ENCODE peak calls at places on chromosomes 2 and 18, in six cellular contexts. F is GM12878, Z is transverse colon, H is NB4, K is ovary, G is A549. J is an unnamed sample.

GRCh38 chr18:26617151-26617554 is 68.8 kb upstream of the KCTD1 start:
- DNase-seq in K (no peak), Z (no peak), F (no peak), G (peak; percentile 92), H (no peak), J (peak; percentile 60)

GRCh38 chr2:190410171-190410570 is 2.0 kb downstream of the MFSD6 start:
- DNase-seq in K (no peak), Z (no peak), G (no peak), F (no peak), H (peak; percentile 70), J (no peak)

GRCh38 chr18:49016648-49017539 is 66.1 kb upstream of the SMAD7 start:
- DNase-seq in Z (peak; percentile 13), G (peak; percentile 66), F (no peak), H (no peak), K (peak; percentile 46), J (peak; percentile 69)

GRCh38 chr18:57916684-57917083 is 113.6 kb upstream of the ATP8B1 start:
- DNase-seq in G (no peak), H (no peak), Z (no peak), F (no peak), K (no peak), J (no peak)

GRCh38 chr2:190809139-190809764 is 71.4 kb upstream of the GLS start:
- DNase-seq in Z (peak; percentile 38), K (no peak), H (peak; percentile 84), G (no peak), F (no peak), J (no peak)

GRCh38 chr2:172531309-172531708 is 24.6 kb upstream of the PDK1 start:
- DNase-seq in F (no peak), H (no peak), K (no peak), Z (no peak), G (no peak), J (no peak)

GRCh38 chr2:76958749-76959148 is 563.4 kb downstream of the LRRTM4 start:
- DNase-seq in G (no peak), H (peak; percentile 38), K (no peak), F (no peak), Z (no peak), J (no peak)

GRCh38 chr18:32915526-32915925 is 142.7 kb upstream of the KLHL14 start:
- DNase-seq in F (no peak), Z (no peak), K (no peak), G (no peak), H (no peak), J (no peak)

GRCh38 chr2:218039171-218039570 is 29.9 kb upstream of the RUFY4 start:
- DNase-seq in K (no peak), G (no peak), Z (no peak), H (no peak), F (no peak), J (no peak)

GRCh38 chr18:47417807-47418206 is 166.3 kb upstream of the SKOR2 start:
- DNase-seq in G (no peak), H (no peak), Z (no peak), K (no peak), F (no peak), J (peak; percentile 38)

GRCh38 chr2:137659616-137660015 is 304.7 kb upstream of the HNMT start:
- DNase-seq in Z (peak; percentile 23), F (no peak), G (peak; percentile 1), H (peak; percentile 5), K (no peak), J (no peak)

GRCh38 chr18:12086677-12087482 is 6.8 kb upstream of the ANKRD62 start:
- DNase-seq in H (no peak), Z (no peak), F (no peak), K (no peak), G (no peak), J (no peak)

GRCh38 chr2:59025157-59025757 is 784.1 kb upstream of the FANCL start:
- DNase-seq in K (no peak), Z (peak; percentile 16), F (no peak), G (peak; percentile 34), H (peak; percentile 60), J (no peak)

GRCh38 chr2:70626254-70626990 is 72.8 kb upstream of the TGFA start:
- DNase-seq in Z (no peak), G (no peak), K (no peak), H (no peak), F (no peak), J (no peak)

GRCh38 chr2:11697103-11697871 is 27.3 kb upstream of the NTSR2 start:
- DNase-seq in G (peak; percentile 68), H (peak; percentile 23), F (no peak), K (peak; percentile 68), Z (no peak), J (peak; percentile 88)

GRCh38 chr2:180707175-180707866 is 273.1 kb upstream of the UBE2E3 start:
- DNase-seq in K (no peak), G (no peak), F (no peak), H (no peak), Z (no peak), J (no peak)

GRCh38 chr18:75029456-75029855 is 179.5 kb downstream of the PTGR3 start:
- DNase-seq in K (no peak), Z (no peak), G (no peak), H (no peak), F (no peak), J (no peak)

GRCh38 chr18:14075196-14075595 is 57.0 kb downstream of the ZNF519 start:
- DNase-seq in K (no peak), F (no peak), G (no peak), Z (no peak), H (no peak), J (no peak)

GRCh38 chr2:153068067-153068466 is 349.6 kb downstream of the ARL6IP6 start:
- DNase-seq in Z (no peak), K (no peak), G (no peak), F (no peak), H (no peak), J (no peak)

GRCh38 chr2:188235364-188235763 is 56.3 kb upstream of the GULP1 start:
- DNase-seq in K (no peak), H (peak; percentile 17), G (no peak), F (peak; percentile 43), Z (no peak), J (no peak)

GRCh38 chr2:49306925-49307324 is 152.6 kb upstream of the FSHR start:
- DNase-seq in H (peak; percentile 4), K (no peak), F (no peak), Z (no peak), G (peak; percentile 6), J (no peak)

DNA sequence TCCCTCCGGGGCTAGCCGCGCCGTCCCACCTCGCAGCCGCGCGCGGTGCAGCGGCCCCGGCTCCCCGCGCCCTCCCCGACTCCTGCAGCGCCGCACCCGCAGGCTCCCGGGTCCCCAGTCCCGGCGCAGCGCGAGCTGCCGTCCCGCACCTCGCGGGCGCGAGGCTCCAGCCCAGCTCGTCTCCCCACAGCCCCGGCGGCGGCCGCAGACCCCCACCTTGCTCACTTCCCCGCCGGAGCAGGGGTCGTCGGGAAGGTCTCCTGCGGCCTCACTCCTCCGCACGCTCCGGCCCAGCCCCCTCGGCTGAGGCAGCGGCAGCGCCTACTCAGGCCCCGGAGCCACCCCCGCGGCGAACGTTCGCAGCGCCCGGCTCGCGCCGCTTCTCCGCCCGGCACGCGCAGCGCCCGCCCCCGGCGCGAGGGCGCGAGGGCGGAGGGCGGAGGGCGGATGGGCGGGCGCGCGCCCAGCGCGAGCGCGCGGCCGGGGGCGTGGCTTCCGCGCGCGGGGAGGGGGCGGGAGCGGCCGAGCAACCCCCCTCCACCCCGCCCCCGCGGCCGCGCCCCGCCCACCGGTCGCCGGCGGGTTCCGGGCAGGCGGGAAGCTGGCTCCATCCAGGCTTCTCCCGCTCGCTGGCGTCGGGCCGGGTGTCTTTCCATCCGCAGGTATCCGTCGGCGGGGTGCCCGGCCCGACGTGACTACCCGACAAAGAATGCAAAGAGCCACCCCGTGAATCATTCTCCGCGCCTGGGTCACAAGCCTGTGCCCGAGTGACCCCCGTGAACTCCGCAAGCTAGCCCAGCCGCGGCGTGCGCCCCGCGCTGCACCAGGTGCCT is at the start of gene DTNB:
- DNase-seq in G (peak; percentile 78), H (peak; percentile 85), F (no peak), K (peak; percentile 80), Z (peak; percentile 86), J (peak; percentile 84)
- TF ChIP-seq POLR2A in G (peak; percentile 53), H (peak; percentile 40), F (peak; percentile 80), K (peak; percentile 33), Z (no peak), J (peak; percentile 64)

DNA sequence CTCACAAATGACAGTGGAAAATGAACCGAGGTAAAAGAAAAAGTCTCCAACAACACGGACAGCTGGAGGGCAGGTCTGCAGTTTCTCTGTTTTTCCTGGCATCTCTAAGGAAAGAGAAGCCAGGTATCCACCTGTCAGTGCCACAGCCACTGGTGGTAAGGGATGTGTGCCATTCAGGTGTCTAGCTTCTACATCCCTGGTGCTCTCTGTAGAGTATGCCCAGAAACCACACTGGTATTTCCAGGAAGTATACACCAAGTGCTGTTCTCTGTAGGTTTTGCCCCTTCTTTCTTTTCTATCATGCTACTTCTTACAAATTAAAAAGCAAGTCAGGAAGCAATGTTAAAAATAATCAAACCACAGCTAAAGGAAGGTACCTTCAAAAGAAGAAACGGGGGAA is 7.6 kb upstream of the AGFG1 start:
- DNase-seq in F (no peak), H (no peak), K (no peak), G (no peak), Z (no peak), J (no peak)
- TF ChIP-seq POLR2A in F (no peak), H (no peak), K (no peak), G (no peak), Z (no peak), J (no peak)

GRCh38 chr2:156800065-156800556 is 363.9 kb downstream of the GPD2 start:
- DNase-seq in H (no peak), K (no peak), G (no peak), F (no peak), Z (no peak), J (no peak)

GRCh38 chr2:156800781-156801366 is 364.7 kb downstream of the GPD2 start:
- DNase-seq in K (no peak), Z (no peak), F (no peak), G (no peak), H (no peak), J (no peak)

GRCh38 chr2:156803967-156804366 is 367.8 kb downstream of the GPD2 start:
- DNase-seq in G (no peak), F (no peak), H (no peak), Z (no peak), K (no peak), J (no peak)

GRCh38 chr2:156797832-156798231 is 361.7 kb downstream of the GPD2 start:
- DNase-seq in H (no peak), K (no peak), F (no peak), G (no peak), Z (no peak), J (no peak)

GRCh38 chr2:156803243-156803642 is 367.1 kb downstream of the GPD2 start:
- DNase-seq in K (no peak), Z (no peak), H (no peak), G (no peak), F (no peak), J (no peak)
- TF ChIP-seq POLR2A in K (no peak), Z (no peak), H (no peak), G (no peak), F (no peak), J (no peak)

GRCh38 chr2:9004338-9005204 is 1.1 kb upstream of the MBOAT2 start:
- DNase-seq in F (no peak), Z (no peak), H (no peak), K (no peak), G (no peak), J (no peak)

GRCh38 chr2:9002637-9003365 is 683 bp downstream of the MBOAT2 start:
- DNase-seq in G (peak; percentile 37), Z (peak; percentile 23), H (peak; percentile 26), F (no peak), K (peak; percentile 17), J (no peak)

GRCh38 chr2:9003366-9003615 is 193 bp downstream of the MBOAT2 start:
- DNase-seq in G (no peak), F (no peak), H (no peak), Z (no peak), K (no peak), J (no peak)

GRCh38 chr2:9002313-9002636 is 1.2 kb downstream of the MBOAT2 start:
- DNase-seq in F (no peak), G (no peak), Z (no peak), K (no peak), H (no peak), J (no peak)

GRCh38 chr2:9003616-9004337 is at the start of gene MBOAT2:
- DNase-seq in G (peak; percentile 92), Z (peak; percentile 87), F (peak; percentile 43), K (peak; percentile 86), H (peak; percentile 88), J (peak; percentile 95)
- TF ChIP-seq POLR2A in G (peak; percentile 97), Z (peak; percentile 66), F (peak; percentile 79), K (peak; percentile 61), H (no peak), J (peak; percentile 95)

J was measured in H54.